ENCODE peak calls at places on chromosomes 2 and 18, in four cellular contexts. H, Z, L and O are unnamed samples.

GRCh38 chr2:101200714-101201113 is 49.5 kb upstream of the TBC1D8 start:
- DNase-seq in L (no peak), H (no peak), Z (peak; percentile 87), O (no peak)

GRCh38 chr18:499351-500229 is 911 bp downstream of the COLEC12 start:
- DNase-seq in Z (peak; percentile 83), H (peak; percentile 37), L (peak; percentile 46), O (no peak)

GRCh38 chr2:235554936-235555335 is 61.1 kb downstream of the AGAP1 start:
- DNase-seq in L (no peak), H (no peak), Z (no peak), O (no peak)

GRCh38 chr2:23542390-23542789 is 157.4 kb downstream of the KLHL29 start:
- DNase-seq in H (no peak), L (no peak), Z (no peak), O (no peak)

GRCh38 chr2:98634406-98635092 is 26.2 kb downstream of the UNC50 start:
- DNase-seq in L (no peak), Z (peak; percentile 20), H (no peak), O (no peak)

GRCh38 chr18:41992066-41992465 is 37.0 kb downstream of the PIK3C3 start:
- DNase-seq in H (no peak), Z (no peak), L (no peak), O (no peak)

GRCh38 chr2:201154615-201155014 is 28.3 kb upstream of the CASP10 start:
- DNase-seq in Z (no peak), H (no peak), L (no peak), O (no peak)

GRCh38 chr2:59578349-59578748 is 975.1 kb downstream of the BCL11A start:
- DNase-seq in L (no peak), H (no peak), Z (no peak), O (no peak)

GRCh38 chr2:172106128-172106961 is 3.6 kb upstream of the DLX2 start:
- DNase-seq in Z (peak; percentile 79), H (no peak), L (peak; percentile 60), O (no peak)

GRCh38 chr2:114728372-114728771 is 285.9 kb downstream of the DPP10 start:
- DNase-seq in Z (no peak), H (no peak), L (no peak), O (no peak)

GRCh38 chr2:159054032-159054334 is 85.5 kb downstream of the TANC1 start:
- DNase-seq in Z (no peak), L (no peak), H (no peak), O (no peak)

GRCh38 chr2:20925265-20925889 is 102.5 kb upstream of the LDAH start:
- DNase-seq in L (no peak), H (no peak), Z (peak; percentile 15), O (no peak)

GRCh38 chr2:68911714-68912510 is 40.7 kb upstream of the BMP10 start:
- DNase-seq in Z (no peak), L (no peak), H (no peak), O (no peak)

GRCh38 chr2:38037757-38038615 is 38.0 kb downstream of the CYP1B1 start:
- DNase-seq in Z (peak; percentile 74), H (no peak), L (peak; percentile 55), O (peak; percentile 66)

GRCh38 chr2:122203523-122203922 is 448.1 kb downstream of the TSN start:
- DNase-seq in Z (peak; percentile 88), H (no peak), L (no peak), O (no peak)

GRCh38 chr2:31049913-31050588 is 88.2 kb downstream of the GALNT14 start:
- DNase-seq in Z (no peak), L (no peak), H (no peak), O (no peak)

GRCh38 chr2:69196327-69197117 is 183.5 kb downstream of the ANTXR1 start:
- DNase-seq in H (no peak), L (no peak), Z (peak; percentile 97), O (no peak)

GRCh38 chr2:74292752-74293151 is 50.5 kb downstream of the SLC4A5 start:
- DNase-seq in H (peak; percentile 40), Z (no peak), L (no peak), O (no peak)

GRCh38 chr18:79480171-79480981 is 84.6 kb downstream of the NFATC1 start:
- DNase-seq in H (no peak), Z (no peak), L (peak; percentile 28), O (no peak)

GRCh38 chr2:182577816-182578215 is 138.2 kb upstream of the DNAJC10 start:
- DNase-seq in H (no peak), Z (no peak), L (no peak), O (no peak)

GRCh38 chr2:130963058-130963848 is 126.5 kb downstream of the ARHGEF4 start:
- DNase-seq in Z (no peak), H (no peak), L (no peak), O (no peak)

GRCh38 chr2:203535784-203536590 is 886 bp upstream of the RAPH1 start:
- DNase-seq in L (no peak), H (no peak), Z (peak; percentile 57), O (no peak)

GRCh38 chr2:10982931-10983701 is 71.4 kb downstream of the KCNF1 start:
- DNase-seq in Z (peak; percentile 16), L (no peak), H (no peak), O (no peak)

GRCh38 chr18:12309683-12310198 is 1.7 kb downstream of the TUBB6 start:
- DNase-seq in Z (peak; percentile 75), L (no peak), H (no peak), O (peak; percentile 50)

GRCh38 chr18:39345321-39345720 is 1779.7 kb upstream of the CELF4 start:
- DNase-seq in L (no peak), H (no peak), Z (no peak), O (no peak)

GRCh38 chr2:8046849-8047248 is 635.0 kb upstream of the ID2 start:
- DNase-seq in L (no peak), Z (no peak), H (no peak), O (no peak)

GRCh38 chr2:8636691-8637636 is 44.9 kb upstream of the ID2 start:
- DNase-seq in H (no peak), Z (peak; percentile 44), L (peak; percentile 62), O (no peak)

GRCh38 chr2:169393068-169393590 is 30.8 kb upstream of the LRP2 start:
- DNase-seq in H (no peak), L (no peak), Z (no peak), O (no peak)

GRCh38 chr2:63614983-63615945 is 26.5 kb downstream of the MDH1 start:
- DNase-seq in Z (peak; percentile 27), L (no peak), H (no peak), O (no peak)

GRCh38 chr2:169916623-169917022 is 89.4 kb downstream of the UBR3 start:
- DNase-seq in L (no peak), H (no peak), Z (no peak), O (no peak)

GRCh38 chr18:6598657-6599056 is 130.9 kb upstream of the ARHGAP28 start:
- DNase-seq in H (no peak), L (no peak), Z (no peak), O (no peak)

GRCh38 chr2:64644240-64645013 is 9.3 kb downstream of the SERTAD2 start:
- DNase-seq in L (peak; percentile 80), H (peak; percentile 64), Z (peak; percentile 90), O (peak; percentile 90)

GRCh38 chr2:238895361-238895882 is 47.5 kb downstream of the TWIST2 start:
- DNase-seq in L (no peak), Z (peak; percentile 78), H (no peak), O (no peak)

GRCh38 chr18:76446321-76446720 is 48.7 kb downstream of the ZNF516 start:
- DNase-seq in Z (peak; percentile 35), H (no peak), L (peak; percentile 46), O (peak; percentile 56)

DNA sequence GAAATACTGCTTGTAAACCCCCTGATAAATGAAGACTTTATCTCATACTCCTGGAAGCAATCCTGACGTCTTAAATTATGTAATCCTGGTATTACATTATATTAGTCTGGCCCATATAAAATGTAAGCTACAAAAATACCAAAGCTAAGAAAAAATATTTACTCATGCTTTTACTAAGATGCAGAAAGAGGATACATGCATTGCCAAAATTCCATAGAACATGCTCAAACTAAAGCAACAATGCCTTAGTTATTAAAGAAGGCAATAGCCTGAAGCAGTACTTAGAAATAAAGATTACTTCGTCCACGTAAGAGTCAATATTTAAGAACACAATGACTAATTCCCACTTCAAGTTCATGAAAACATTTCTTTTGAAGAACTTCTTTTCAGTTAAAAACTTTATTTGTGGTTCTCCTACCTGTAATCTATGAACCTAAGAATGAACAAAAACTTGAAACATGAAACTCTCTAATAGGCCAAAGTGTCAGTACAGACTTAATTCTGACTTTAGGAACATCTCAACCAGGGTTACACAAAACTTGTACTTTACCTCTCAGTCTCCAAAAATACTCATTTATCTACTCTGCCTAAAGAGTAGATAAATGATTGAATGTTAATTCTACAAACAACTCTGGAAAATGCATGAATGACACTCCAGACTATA is 117.3 kb downstream of the THADA start:
- DNase-seq in Z (peak; percentile 52), H (no peak), L (no peak), O (no peak)
- H3K4me1 ChIP-seq in Z (peaks cover 28% of the 10 kb centered on the region), H (peaks cover 15% of the 10 kb centered on the region), L (peaks cover 5% of the 10 kb centered on the region), O (peaks cover 14% of the 10 kb centered on the region)

DNA sequence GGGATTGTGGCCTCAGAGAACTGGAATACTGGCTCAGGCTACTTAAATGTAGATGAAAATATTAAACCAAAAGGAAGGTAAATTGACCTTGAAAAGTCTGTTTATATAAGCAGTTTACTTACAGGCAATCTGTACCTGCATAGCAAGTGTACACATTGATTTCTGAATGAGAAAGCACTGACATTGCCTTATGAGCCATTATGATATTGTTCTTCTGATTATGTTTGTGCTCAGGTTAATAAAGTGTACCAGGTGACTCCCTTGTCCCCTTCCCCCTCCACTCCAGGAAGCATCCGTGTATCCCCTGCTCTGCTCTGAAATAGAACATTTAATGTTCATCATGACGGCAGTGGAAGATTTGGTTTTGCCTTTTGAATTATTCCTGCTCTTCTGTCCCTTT is 86.5 kb upstream of the RANBP2 start:
- DNase-seq in Z (no peak), L (no peak), H (no peak), O (no peak)
- H3K4me1 ChIP-seq in Z (peaks cover 22% of the 10 kb centered on the region), L (peaks cover 9% of the 10 kb centered on the region), H (peaks cover 83% of the 10 kb centered on the region), O (peaks cover 62% of the 10 kb centered on the region)

DNA sequence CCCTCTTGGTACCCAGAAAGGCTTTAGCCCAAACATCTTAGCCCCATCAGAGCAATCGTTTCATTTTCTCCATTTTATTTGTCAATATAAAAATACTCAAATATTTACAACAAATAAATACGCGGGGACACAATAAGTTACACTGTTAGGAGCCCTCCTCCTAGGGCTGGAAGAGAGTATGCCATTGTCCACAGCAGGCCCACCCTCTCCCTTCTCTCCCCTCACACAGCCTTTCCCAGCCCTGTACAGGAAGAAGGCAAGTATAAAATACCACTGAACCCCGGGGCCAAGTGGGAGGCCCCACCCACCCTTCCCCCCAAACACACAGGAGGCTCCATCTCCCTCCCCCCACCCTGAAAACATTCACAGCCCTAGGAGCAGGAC is 1.9 kb upstream of the ANKRD39 start:
- DNase-seq in Z (no peak), L (no peak), H (no peak), O (no peak)
- H3K4me1 ChIP-seq in Z (peaks cover 5% of the 10 kb centered on the region), L (peaks cover 14% of the 10 kb centered on the region), H (peaks cover 61% of the 10 kb centered on the region), O (no peaks in the 10 kb centered on the region)

DNA sequence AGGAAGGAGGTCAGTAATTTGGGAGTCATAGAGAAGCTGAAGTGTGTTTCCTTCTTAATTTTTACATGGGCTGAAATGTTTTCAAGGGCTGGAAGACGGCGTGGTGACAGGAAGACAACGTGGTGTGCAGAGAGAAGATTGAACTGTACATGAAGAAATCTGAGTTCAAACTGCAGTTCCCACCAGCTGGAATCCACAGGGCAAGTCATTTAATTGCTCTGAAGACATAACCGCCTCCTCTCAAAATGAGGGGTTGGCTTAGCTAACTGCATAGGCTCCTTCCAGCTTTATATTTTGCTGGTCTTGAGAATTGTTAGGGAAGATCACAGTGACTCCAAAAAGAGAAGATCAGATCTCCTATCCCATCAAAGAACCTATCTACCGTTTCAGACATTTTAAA is 103.9 kb downstream of the SLC8A1 start:
- DNase-seq in H (no peak), Z (no peak), L (no peak), O (no peak)
- H3K4me1 ChIP-seq in H (peaks cover 16% of the 10 kb centered on the region), Z (peaks cover 82% of the 10 kb centered on the region), L (peaks cover 3% of the 10 kb centered on the region), O (peaks cover 61% of the 10 kb centered on the region)